ENCODE peak calls at places on chromosomes 12 and 14, in five cellular contexts. U is right lobe of liver; K is IMR-90; Q is hepatocyte; N is CD8-positive, alpha-beta memory T cell. J is an unnamed sample. For H3K4me1, the result is how much of the 10 kb centered on the place peaks cover.

GRCh38 chr14:103808403-103809001 is 38.9 kb downstream of the PPP1R13B start:
- DNase-seq in U (peak), K (peak), Q (peak), N (peak), J (peak)

GRCh38 chr12:6533653-6534157 is 612 bp upstream of the GAPDH start:
- DNase-seq in U (peak), K (peak), Q (peak), N (peak), J (no peak)

GRCh38 chr12:116089080-116089479 is 188.4 kb downstream of the MED13L start:
- DNase-seq in U (no peak), K (peak), Q (no peak), N (no peak), J (no peak)

GRCh38 chr14:54025661-54026060 is 69.0 kb upstream of the BMP4 start:
- DNase-seq in U (no peak), K (peak), Q (no peak), N (no peak), J (peak)

GRCh38 chr12:6790496-6791150 is 1.3 kb downstream of the CD4 start:
- DNase-seq in U (no peak), K (no peak), Q (no peak), N (no peak), J (no peak)

GRCh38 chr14:24246765-24247212 is 4.4 kb upstream of the TINF2 start:
- DNase-seq in U (no peak), K (peak), Q (no peak), N (no peak), J (peak)

GRCh38 chr14:90319173-90319572 is 12.6 kb downstream of the NRDE2 start:
- DNase-seq in U (no peak), K (no peak), Q (no peak), N (no peak), J (no peak)

GRCh38 chr14:71693373-71693772 is 238.9 kb upstream of the RGS6 start:
- DNase-seq in U (no peak), K (peak), Q (no peak), N (no peak), J (no peak)

GRCh38 chr14:88063807-88064206 is 58.9 kb downstream of the GPR65 start:
- DNase-seq in U (no peak), K (no peak), Q (no peak), N (no peak), J (no peak)

GRCh38 chr12:76143343-76144252 is 59.1 kb upstream of the NAP1L1 start:
- DNase-seq in U (no peak), K (no peak), Q (no peak), N (peak), J (peak)

GRCh38 chr12:43011383-43011926 is 421.9 kb upstream of the PRICKLE1 start:
- DNase-seq in U (no peak), K (no peak), Q (no peak), N (no peak), J (no peak)

GRCh38 chr12:43104524-43104923 is 447.5 kb downstream of the ADAMTS20 start:
- DNase-seq in U (no peak), K (peak), Q (no peak), N (no peak), J (no peak)

GRCh38 chr14:57736391-57736790 is 129.5 kb downstream of the SLC35F4 start:
- DNase-seq in U (no peak), K (no peak), Q (no peak), N (no peak), J (no peak)

GRCh38 chr14:47040490-47040889 is 388.9 kb upstream of the RPL10L start:
- DNase-seq in U (no peak), K (no peak), Q (peak), N (no peak), J (peak)

GRCh38 chr14:32190713-32191112 is 11.1 kb upstream of the RNU6-7 start:
- DNase-seq in U (no peak), K (no peak), Q (no peak), N (no peak), J (no peak)

GRCh38 chr14:78325911-78326310 is 155.7 kb downstream of the NRXN3 start:
- DNase-seq in U (no peak), K (no peak), Q (no peak), N (no peak), J (no peak)

DNA sequence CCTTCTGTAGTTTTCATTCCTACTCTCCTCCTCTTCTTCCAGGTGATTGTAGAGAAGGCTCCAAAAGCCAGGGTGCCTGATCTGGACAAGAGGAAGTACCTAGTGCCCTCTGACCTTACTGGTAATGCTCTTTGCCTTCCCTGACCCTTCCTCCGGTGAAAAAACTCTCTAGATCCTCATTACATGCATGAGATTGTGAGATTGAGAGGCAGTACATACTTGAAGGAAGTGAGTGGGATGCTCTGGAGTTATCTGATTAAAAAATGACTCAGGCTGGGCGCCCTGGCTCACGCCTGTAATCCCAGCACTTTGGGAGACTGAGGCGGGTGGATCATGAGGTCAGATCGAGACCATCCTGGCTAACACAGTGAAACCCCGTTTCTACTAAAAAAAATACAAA is 5.3 kb downstream of the GABARAPL1 start:
- DNase-seq in U (no peak), K (no peak), Q (no peak), N (no peak), J (no peak)
- H3K4me1 ChIP-seq in U (under half), K (under half), Q (under half), N (under half), J (under half)

GRCh38 chr14:74551903-74552371 is 58.4 kb downstream of the ISCA2 start:
- DNase-seq in U (peak), K (no peak), Q (no peak), N (no peak), J (no peak)
- H3K27ac ChIP-seq in U (no peak), K (no peak), Q (no peak), N (no peak), J (peak)

GRCh38 chr12:12506541-12506940 is 56.1 kb downstream of the DUSP16 start:
- DNase-seq in U (no peak), K (peak), Q (peak), N (no peak), J (no peak)

GRCh38 chr12:12508612-12509011 is 54.1 kb downstream of the DUSP16 start:
- DNase-seq in U (no peak), K (peak), Q (no peak), N (no peak), J (no peak)

GRCh38 chr12:12503384-12504078 is 59.1 kb downstream of the DUSP16 start:
- DNase-seq in U (no peak), K (no peak), Q (no peak), N (peak), J (no peak)

GRCh38 chr12:12507121-12507520 is 55.5 kb downstream of the DUSP16 start:
- DNase-seq in U (no peak), K (no peak), Q (no peak), N (no peak), J (no peak)

DNA sequence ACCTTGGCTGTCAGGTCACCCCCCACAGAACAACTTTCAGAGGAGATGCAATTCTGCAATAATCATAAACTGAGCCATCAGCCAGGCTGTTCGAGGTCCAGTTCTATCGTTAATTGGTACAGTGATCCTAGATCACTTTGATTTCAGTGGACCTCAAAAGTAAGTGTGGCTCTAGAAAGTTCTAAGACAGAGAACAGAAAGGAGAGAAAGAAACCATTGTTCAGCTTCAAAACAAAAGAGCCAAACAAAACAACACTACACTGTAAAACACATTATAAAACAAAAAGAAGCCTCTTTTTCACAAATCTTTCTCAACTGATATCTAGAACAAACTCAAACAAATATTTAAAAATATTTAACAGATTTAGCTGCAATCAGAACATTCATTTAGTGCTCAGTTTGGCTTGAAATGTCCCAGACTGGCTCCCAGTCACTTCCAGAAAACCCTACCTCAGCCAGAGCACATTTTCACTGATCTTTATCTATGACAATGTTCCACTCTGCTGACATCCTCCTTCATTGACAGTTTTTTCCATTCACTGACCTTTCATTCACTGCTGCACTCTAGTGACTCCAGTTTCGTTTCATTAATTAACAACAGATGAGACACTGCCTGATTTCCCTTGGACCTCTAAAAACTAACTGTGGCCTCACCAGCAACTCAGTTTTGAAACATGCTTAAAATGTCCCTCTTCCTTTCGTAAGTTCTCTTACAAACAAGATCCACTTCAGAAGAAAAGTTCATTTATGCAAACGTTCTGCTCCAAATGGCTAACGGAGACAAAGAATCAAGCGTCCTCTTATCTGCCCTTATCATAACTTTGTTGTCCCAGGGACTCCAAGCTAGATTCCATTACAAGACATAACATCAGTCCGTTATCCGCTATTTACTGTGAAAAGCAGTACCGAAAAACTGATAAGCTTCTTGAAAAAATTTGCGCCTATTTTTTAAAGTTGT is 56.8 kb downstream of the DUSP16 start:
- DNase-seq in U (no peak), K (peak), Q (peak), N (no peak), J (peak)
- H3K4me1 ChIP-seq in U (under half), K (under half), Q (under half), N (under half), J (under half)

DNA sequence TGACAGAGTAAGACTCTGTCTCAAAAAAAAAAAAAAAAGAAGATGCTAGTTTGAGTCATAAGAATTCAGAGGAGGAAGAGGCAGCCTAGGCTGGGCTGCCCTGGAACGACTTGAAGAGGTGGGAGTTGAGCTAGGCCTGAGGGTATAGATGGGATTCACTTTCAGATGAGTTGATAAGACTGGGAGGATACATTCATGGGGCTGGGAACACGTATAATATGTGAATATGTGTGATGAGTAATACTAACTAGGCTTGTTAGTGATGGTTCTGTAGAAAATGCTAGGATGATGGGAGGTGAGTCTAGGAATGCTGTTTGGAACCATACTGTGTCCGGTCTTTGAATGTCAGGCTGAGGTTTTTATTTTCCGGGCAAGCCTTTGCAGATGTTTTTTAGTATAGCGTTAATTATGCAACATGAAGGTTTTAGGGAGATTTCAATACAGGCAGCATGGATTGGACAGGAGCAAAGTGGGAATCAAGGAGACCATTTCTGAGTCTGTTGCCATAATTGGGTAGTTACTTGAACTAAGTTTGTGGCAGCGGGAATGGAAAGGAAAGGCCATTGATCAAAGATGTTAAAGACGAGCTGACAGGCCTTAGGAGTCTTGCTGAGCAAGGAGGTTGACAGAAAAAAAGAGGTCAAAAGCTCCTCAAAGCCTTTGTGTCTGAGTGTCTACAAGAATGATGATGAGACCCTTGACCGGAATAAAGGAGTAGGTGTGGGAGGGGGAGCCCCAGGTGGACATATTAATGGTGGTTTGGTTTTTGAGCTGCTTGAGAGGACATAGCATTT is 9.2 kb downstream of the PLEKHA5 start:
- DNase-seq in U (no peak), K (peak), Q (no peak), N (no peak), J (no peak)
- H3K27ac ChIP-seq in U (no peak), K (no peak), Q (no peak), N (no peak), J (no peak)

GRCh38 chr14:67487937-67488893 is at the start of gene TMEM229B:
- DNase-seq in U (peak), K (no peak), Q (no peak), N (peak), J (peak)
- H3K4me1 ChIP-seq in U (under half), K (under half), Q (under half), N (under half), J (under half)

DNA sequence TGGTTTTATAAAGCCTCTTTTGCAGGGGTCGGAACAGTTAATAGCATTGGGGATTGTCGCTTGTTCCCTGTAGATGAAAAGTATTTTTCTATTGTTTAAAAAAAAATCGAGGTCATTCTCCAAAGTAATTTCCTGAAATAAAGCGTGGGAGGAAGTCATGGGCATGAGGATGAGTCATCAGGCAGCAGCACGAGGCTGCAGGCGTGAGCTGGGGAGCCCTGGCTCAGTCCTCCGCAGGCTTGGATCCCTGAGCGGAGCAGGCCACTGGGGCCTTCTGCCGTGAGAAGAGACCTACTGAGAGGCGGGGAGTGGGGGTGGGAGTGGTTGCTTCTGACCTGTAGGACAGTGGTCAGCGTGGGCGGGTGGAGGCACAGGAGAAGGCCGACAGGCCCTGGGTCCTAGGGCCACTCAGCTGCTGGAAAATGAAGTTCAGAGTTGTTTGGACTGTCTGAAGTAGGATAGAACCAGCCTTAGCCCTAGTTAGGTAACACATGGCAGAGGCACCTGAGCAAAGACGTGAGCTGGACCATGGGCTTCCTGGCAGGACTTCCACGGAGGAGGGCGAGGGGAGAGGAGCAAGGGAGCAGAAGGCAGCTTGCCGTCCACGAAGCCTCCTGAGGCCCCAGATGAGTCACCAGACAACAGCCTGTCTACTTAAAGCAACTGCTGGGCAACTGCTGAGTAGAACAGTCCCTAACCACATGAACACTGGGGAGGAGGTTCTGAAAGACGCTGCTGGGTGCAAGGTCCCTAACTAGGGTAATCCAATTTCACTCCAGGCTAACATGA is 21.1 kb upstream of the LGALS3 start:
- DNase-seq in U (peak), K (peak), Q (peak), N (peak), J (peak)
- H3K27ac ChIP-seq in U (peak), K (peak), Q (peak), N (peak), J (peak)

GRCh38 chr12:16454481-16454880 is 107.0 kb downstream of the MGST1 start:
- DNase-seq in U (no peak), K (peak), Q (no peak), N (no peak), J (no peak)
- H3K4me1 ChIP-seq in U (under half), K (under half), Q (under half), N (under half), J (under half)

GRCh38 chr14:95310635-95311380 is 8.9 kb downstream of the CLMN start:
- DNase-seq in U (no peak), K (no peak), Q (no peak), N (no peak), J (peak)
- H3K27ac ChIP-seq in U (no peak), K (no peak), Q (no peak), N (no peak), J (no peak)